ENCODE peak calls at places on chromosomes 3 and 15, in eight cellular contexts. R, K, B, G, Z, U, M and Q are unnamed samples.

GRCh38 chr3:184578822-184579221 is 17.2 kb downstream of the EPHB3 start:
- DNase-seq in R (no peak), K (no peak), B (no peak), G (no peak), Z (no peak), U (no peak), M (no peak), Q (no peak)

GRCh38 chr3:169604568-169604967 is 58.9 kb downstream of the MECOM start:
- DNase-seq in R (peak; percentile 5), K (no peak), B (no peak), G (no peak), Z (no peak), U (no peak), M (no peak), Q (no peak)

GRCh38 chr15:66711260-66711659 is 9.2 kb downstream of the SMAD6 start:
- DNase-seq in R (no peak), K (no peak), B (no peak), G (no peak), Z (no peak), U (no peak), M (no peak), Q (no peak)

GRCh38 chr15:65431731-65432130 is 9.0 kb upstream of the IGDCC4 start:
- DNase-seq in R (no peak), K (no peak), B (no peak), G (no peak), Z (no peak), U (no peak), M (no peak), Q (no peak)

GRCh38 chr3:168312991-168313390 is 217.3 kb upstream of the GOLIM4 start:
- DNase-seq in R (peak; percentile 1), K (no peak), B (no peak), G (no peak), Z (no peak), U (no peak), M (no peak), Q (no peak)

GRCh38 chr15:74988007-74988800 is 7.2 kb upstream of the SCAMP5 start:
- DNase-seq in R (peak; percentile 75), K (peak; percentile 66), B (no peak), G (no peak), Z (peak; percentile 65), U (no peak), M (no peak), Q (peak; percentile 43)

GRCh38 chr15:35019401-35020327 is 31.6 kb upstream of the ZNF770 start:
- DNase-seq in R (no peak), K (no peak), B (no peak), G (no peak), Z (no peak), U (no peak), M (no peak), Q (no peak)

GRCh38 chr3:131172502-131172901 is 145.8 kb downstream of the NEK11 start:
- DNase-seq in R (no peak), K (no peak), B (no peak), G (no peak), Z (no peak), U (no peak), M (no peak), Q (no peak)

GRCh38 chr15:80978685-80979084 is 10.9 kb downstream of the MESD start:
- DNase-seq in R (no peak), K (no peak), B (no peak), G (no peak), Z (no peak), U (no peak), M (no peak), Q (no peak)

GRCh38 chr3:136671921-136672320 is 80.3 kb downstream of the STAG1 start:
- DNase-seq in R (no peak), K (no peak), B (no peak), G (no peak), Z (no peak), U (no peak), M (no peak), Q (no peak)

GRCh38 chr3:57756528-57757401 is 656 bp downstream of the SLMAP start:
- DNase-seq in R (peak; percentile 74), K (peak; percentile 73), B (no peak), G (peak; percentile 81), Z (peak; percentile 35), U (peak; percentile 67), M (peak; percentile 79), Q (peak; percentile 51)

GRCh38 chr3:160569874-160570273 is 4.5 kb upstream of the KPNA4 start:
- DNase-seq in R (no peak), K (no peak), B (no peak), G (no peak), Z (no peak), U (no peak), M (no peak), Q (no peak)

GRCh38 chr3:21390136-21390535 is 360.9 kb downstream of the ZNF385D start:
- DNase-seq in R (no peak), K (no peak), B (no peak), G (no peak), Z (no peak), U (no peak), M (no peak), Q (no peak)

GRCh38 chr3:184241447-184242296 is 7.1 kb downstream of the ALG3 start:
- DNase-seq in R (peak; percentile 46), K (peak; percentile 84), B (no peak), G (peak; percentile 66), Z (peak; percentile 76), U (no peak), M (no peak), Q (peak; percentile 87)

GRCh38 chr3:57822686-57823085 is 66.6 kb downstream of the SLMAP start:
- DNase-seq in R (no peak), K (no peak), B (no peak), G (no peak), Z (no peak), U (no peak), M (no peak), Q (no peak)

GRCh38 chr3:60660026-60660425 is 591.2 kb downstream of the FHIT start:
- DNase-seq in R (no peak), K (no peak), B (no peak), G (no peak), Z (no peak), U (no peak), M (no peak), Q (no peak)

GRCh38 chr15:69797615-69798014 is 300.1 kb downstream of the TLE3 start:
- DNase-seq in R (no peak), K (no peak), B (no peak), G (no peak), Z (no peak), U (no peak), M (no peak), Q (no peak)

GRCh38 chr3:67550541-67550940 is 103.9 kb downstream of the SUCLG2 start:
- DNase-seq in R (no peak), K (no peak), B (no peak), G (no peak), Z (no peak), U (no peak), M (no peak), Q (no peak)

GRCh38 chr3:132555316-132556035 is 41.6 kb upstream of the ACKR4 start:
- DNase-seq in R (no peak), K (no peak), B (no peak), G (no peak), Z (no peak), U (no peak), M (no peak), Q (no peak)

GRCh38 chr15:68999091-68999490 is 15.4 kb upstream of the NOX5 start:
- DNase-seq in R (no peak), K (no peak), B (no peak), G (no peak), Z (no peak), U (no peak), M (no peak), Q (no peak)

GRCh38 chr3:105448338-105448982 is 81.8 kb downstream of the ALCAM start:
- DNase-seq in R (no peak), K (no peak), B (no peak), G (no peak), Z (no peak), U (no peak), M (no peak), Q (no peak)

GRCh38 chr15:34436956-34437442 is 609 bp downstream of the GOLGA8A start:
- DNase-seq in R (peak; percentile 81), K (peak; percentile 67), B (no peak), G (peak; percentile 66), Z (peak; percentile 39), U (no peak), M (no peak), Q (no peak)

GRCh38 chr3:186251948-186252619 is 110.0 kb downstream of the DGKG start:
- DNase-seq in R (peak; percentile 42), K (no peak), B (no peak), G (no peak), Z (no peak), U (no peak), M (no peak), Q (no peak)

DNA sequence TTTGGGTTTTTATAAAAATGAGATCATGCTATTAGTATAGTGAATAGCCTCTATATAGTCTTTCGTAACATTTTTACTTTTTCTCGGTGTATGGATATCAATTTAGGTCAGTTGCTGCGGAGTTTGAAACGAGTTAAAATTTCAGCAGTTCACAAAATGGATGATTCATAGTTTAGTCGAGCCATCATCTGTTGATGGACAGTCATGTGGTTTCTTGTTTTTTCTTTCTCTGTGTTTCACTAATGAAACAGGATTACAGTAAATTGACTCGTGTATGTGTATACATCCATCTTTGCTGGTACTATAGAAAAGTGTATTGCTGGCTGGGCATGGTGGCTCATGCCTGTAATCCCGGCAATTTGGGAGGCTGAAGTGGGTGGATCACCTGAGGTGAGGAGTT is 106.8 kb downstream of the IGF1R start:
- DNase-seq in R (peak; percentile 24), K (no peak), B (no peak), G (no peak), Z (no peak), U (no peak), M (no peak), Q (no peak)
- H3K4me3 ChIP-seq in R (no peak overlapping the region), K (no peak overlapping the region), B (no peak overlapping the region), G (no peak overlapping the region), Z (no peak overlapping the region), U (no peak overlapping the region), M (no peak overlapping the region), Q (no peak overlapping the region)

DNA sequence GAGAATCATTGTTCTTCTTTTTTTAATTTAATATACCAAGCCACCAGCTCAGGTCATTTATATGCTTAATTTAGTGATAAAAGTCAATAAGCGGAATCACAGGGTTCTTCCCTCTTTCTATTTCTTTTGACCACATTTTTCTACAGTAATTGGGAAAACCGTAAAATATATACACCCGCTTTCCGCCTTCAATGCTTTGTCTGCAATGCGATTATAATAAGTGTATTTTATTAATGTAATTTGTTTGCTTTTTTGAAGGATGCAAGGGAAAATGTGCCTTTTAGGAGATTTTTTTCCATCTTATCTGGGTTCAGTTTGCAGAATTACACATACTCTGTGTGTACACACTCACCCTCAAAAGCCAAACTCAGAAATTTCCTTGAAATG is 8.1 kb downstream of the SOX14 start:
- DNase-seq in R (no peak), K (no peak), B (no peak), G (no peak), Z (no peak), U (no peak), M (no peak), Q (no peak)
- H3K4me3 ChIP-seq in R (no peak overlapping the region), K (no peak overlapping the region), B (no peak overlapping the region), G (peak overlapping the region; percentile 45), Z (no peak overlapping the region), U (no peak overlapping the region), M (no peak overlapping the region), Q (no peak overlapping the region)

GRCh38 chr15:89366656-89367393 is 32.2 kb upstream of the POLG start:
- DNase-seq in R (no peak), K (no peak), B (no peak), G (no peak), Z (no peak), U (no peak), M (no peak), Q (no peak)
- H3K4me3 ChIP-seq in R (no peak overlapping the region), K (no peak overlapping the region), B (peak overlapping the region; percentile 83), G (no peak overlapping the region), Z (no peak overlapping the region), U (peak overlapping the region; percentile 57), M (no peak overlapping the region), Q (no peak overlapping the region)

GRCh38 chr15:90875549-90875981 is 7.2 kb downstream of the FURIN start:
- DNase-seq in R (no peak), K (no peak), B (no peak), G (no peak), Z (no peak), U (no peak), M (no peak), Q (no peak)
- H3K4me3 ChIP-seq in R (no peak overlapping the region), K (no peak overlapping the region), B (no peak overlapping the region), G (no peak overlapping the region), Z (no peak overlapping the region), U (no peak overlapping the region), M (no peak overlapping the region), Q (no peak overlapping the region)